ENCODE peak calls at places on chromosomes 12 and 14, in five cellular contexts. Q, N, G, T and E are unnamed samples.
A peak's percentile ranks its signal among the peaks of the same experiment; 100 is the strongest.

GRCh38 chr14:77058082-77058481 is 29.6 kb upstream of the IRF2BPL start:
- DNase-seq in T (no peak), G (no peak), Q (no peak), N (no peak), E (no peak)

GRCh38 chr14:104794641-104795467 is 694 bp downstream of the AKT1 start:
- DNase-seq in Q (no peak), G (peak; percentile 92), T (peak; percentile 69), N (no peak), E (no peak)

GRCh38 chr12:56590237-56590830 is 39.8 kb downstream of the BAZ2A start:
- DNase-seq in Q (peak; percentile 35), T (no peak), N (no peak), G (no peak), E (no peak)

GRCh38 chr12:51692016-51692415 is 101.0 kb downstream of the SCN8A start:
- DNase-seq in N (no peak), G (no peak), T (no peak), Q (no peak), E (no peak)

GRCh38 chr12:67223225-67223624 is 45.9 kb upstream of the CAND1 start:
- DNase-seq in T (no peak), N (no peak), Q (no peak), G (no peak), E (no peak)

GRCh38 chr12:53171725-53172329 is 8.7 kb upstream of the ZNF740 start:
- DNase-seq in T (no peak), G (no peak), Q (no peak), N (no peak), E (no peak)

GRCh38 chr14:56512521-56512920 is 67.1 kb upstream of the TMEM260 start:
- DNase-seq in Q (no peak), N (no peak), G (no peak), T (no peak), E (no peak)

GRCh38 chr14:75283884-75284563 is 5.4 kb downstream of the FOS start:
- DNase-seq in N (no peak), G (peak; percentile 72), Q (no peak), T (no peak), E (no peak)

GRCh38 chr12:49627752-49628360 is 4.5 kb downstream of the PRPF40B start:
- DNase-seq in Q (no peak), T (no peak), N (no peak), G (no peak), E (no peak)

GRCh38 chr12:64608901-64609542 is 1.3 kb upstream of the RASSF3 start:
- DNase-seq in N (no peak), Q (no peak), G (no peak), T (peak; percentile 80), E (no peak)

GRCh38 chr12:91138337-91138905 is 27.1 kb upstream of the LUM start:
- DNase-seq in G (no peak), Q (no peak), T (no peak), N (peak; percentile 19), E (no peak)

GRCh38 chr12:12182926-12183325 is 83.9 kb downstream of the LRP6 start:
- DNase-seq in N (no peak), Q (no peak), T (no peak), G (no peak), E (no peak)

GRCh38 chr12:1630081-1630826 is 1.2 kb downstream of the WNT5B start:
- DNase-seq in G (peak; percentile 84), N (peak; percentile 63), Q (peak; percentile 39), T (peak; percentile 52), E (no peak)

GRCh38 chr12:104751024-104751570 is 207.0 kb downstream of the SLC41A2 start:
- DNase-seq in N (no peak), G (no peak), T (no peak), Q (no peak), E (no peak)

GRCh38 chr12:57584050-57584449 is 6.9 kb upstream of the PIP4K2C start:
- DNase-seq in N (no peak), Q (no peak), G (no peak), T (no peak), E (no peak)

GRCh38 chr14:76918751-76919421 is 92.7 kb downstream of the LRRC74A start:
- DNase-seq in Q (peak; percentile 53), T (no peak), G (peak; percentile 88), N (peak; percentile 95), E (peak; percentile 88)

GRCh38 chr12:23893611-23894010 is 55.9 kb downstream of the SOX5 start:
- DNase-seq in Q (no peak), N (no peak), G (no peak), T (no peak), E (no peak)

GRCh38 chr14:99484106-99484505 is 2.9 kb downstream of the CCNK start:
- DNase-seq in N (no peak), G (no peak), T (no peak), Q (no peak), E (no peak)

GRCh38 chr14:34179723-34180122 is 228.8 kb upstream of the EGLN3 start:
- DNase-seq in N (no peak), Q (no peak), G (no peak), T (no peak), E (no peak)

GRCh38 chr14:58780595-58780994 is 142.8 kb downstream of the DACT1 start:
- DNase-seq in N (no peak), T (no peak), Q (no peak), G (no peak), E (no peak)

GRCh38 chr14:49992901-49993335 is 100.0 kb downstream of the ARF6 start:
- DNase-seq in N (no peak), G (peak; percentile 81), Q (no peak), T (peak; percentile 81), E (no peak)

GRCh38 chr14:33986804-33987203 is 35.9 kb upstream of the EGLN3 start:
- DNase-seq in Q (no peak), N (no peak), G (no peak), T (no peak), E (no peak)

GRCh38 chr12:120598674-120599463 is 17.7 kb upstream of the POP5 start:
- DNase-seq in T (no peak), G (peak; percentile 66), N (no peak), Q (no peak), E (no peak)

GRCh38 chr14:93954900-93955891 is 21.2 kb downstream of the ASB2 start:
- DNase-seq in T (peak; percentile 69), N (no peak), G (peak; percentile 90), Q (no peak), E (no peak)

GRCh38 chr14:99179946-99180345 is 92.1 kb downstream of the BCL11B start:
- DNase-seq in T (no peak), Q (no peak), G (no peak), N (no peak), E (no peak)

GRCh38 chr14:23061995-23062394 is 4.7 kb upstream of the CDH24 start:
- DNase-seq in G (no peak), Q (no peak), N (no peak), T (no peak), E (no peak)

GRCh38 chr12:84636801-84637285 is 275.8 kb downstream of the SLC6A15 start:
- DNase-seq in Q (no peak), T (no peak), N (no peak), G (no peak), E (no peak)

GRCh38 chr12:120712654-120713053 is 2.4 kb downstream of the UNC119B start:
- DNase-seq in N (no peak), Q (no peak), T (no peak), G (no peak), E (no peak)

GRCh38 chr12:9869307-9870161 is at the start of gene CLEC2B:
- DNase-seq in G (no peak), N (no peak), T (no peak), Q (no peak), E (no peak)

GRCh38 chr12:1351926-1352325 is 242.5 kb downstream of the FBXL14 start:
- DNase-seq in G (no peak), Q (no peak), T (no peak), N (no peak), E (no peak)

GRCh38 chr12:104220931-104221330 is 5.4 kb downstream of the TXNRD1 start:
- DNase-seq in T (no peak), N (no peak), G (no peak), Q (no peak), E (no peak)

GRCh38 chr12:59182191-59182590 is 261.9 kb upstream of the LRIG3 start:
- DNase-seq in N (no peak), G (no peak), T (no peak), Q (no peak), E (no peak)

GRCh38 chr12:104958946-104959841 is 1.1 kb upstream of the SLC41A2 start:
- DNase-seq in N (no peak), Q (no peak), G (peak; percentile 75), T (no peak), E (no peak)

GRCh38 chr12:90333384-90333783 is 621.6 kb downstream of the CCER1 start:
- DNase-seq in T (no peak), N (no peak), G (no peak), Q (no peak), E (no peak)

GRCh38 chr12:95908573-95908972 is 33.8 kb downstream of the CCDC38 start:
- DNase-seq in N (no peak), G (no peak), Q (no peak), T (no peak), E (no peak)

GRCh38 chr12:8603858-8604257 is 8.8 kb downstream of the AICDA start:
- DNase-seq in G (no peak), T (no peak), N (no peak), Q (no peak), E (no peak)

GRCh38 chr12:109480356-109480755 is 2.9 kb downstream of the UBE3B start:
- DNase-seq in N (no peak), T (no peak), Q (no peak), G (no peak), E (no peak)

GRCh38 chr14:28375295-28375694 is 391.3 kb upstream of the FOXG1 start:
- DNase-seq in N (no peak), T (no peak), Q (peak; percentile 51), G (no peak), E (peak; percentile 19)